ENCODE peak calls at places on chromosomes 5 and 9, in four cellular contexts. K is GM12878, P is K562, W is HepG2. M is an unnamed sample.

GRCh38 chr5:135642934-135643333 is 64.1 kb upstream of the CXCL14 start:
- DNase-seq in P (no peak), K (no peak), W (no peak), M (no peak)

GRCh38 chr9:131449276-131449675 is 53.4 kb upstream of the POMT1 start:
- DNase-seq in W (no peak), P (no peak), K (no peak), M (no peak)

GRCh38 chr5:1050449-1051365 is 42.1 kb downstream of the NKD2 start:
- DNase-seq in K (no peak), W (no peak), P (no peak), M (no peak)

GRCh38 chr5:138722518-138722917 is 30.7 kb upstream of the CTNNA1 start:
- DNase-seq in P (no peak), W (no peak), K (no peak), M (peak)

GRCh38 chr5:58410441-58410840 is 49.4 kb downstream of the PLK2 start:
- DNase-seq in P (no peak), K (no peak), W (no peak), M (no peak)

GRCh38 chr9:32524558-32525461 is 1.2 kb downstream of the RIGI start:
- DNase-seq in K (peak), P (no peak), W (peak), M (no peak)

GRCh38 chr5:39714036-39714698 is 289.4 kb upstream of the DAB2 start:
- DNase-seq in W (peak), P (peak), K (peak), M (peak)

GRCh38 chr5:154038241-154038603 is 488 bp downstream of the FAM114A2 start:
- DNase-seq in P (peak), K (no peak), W (peak), M (no peak)

GRCh38 chr5:93637697-93638096 is 54.7 kb downstream of the NR2F1 start:
- DNase-seq in P (no peak), W (peak), K (no peak), M (no peak)

GRCh38 chr9:127131871-127132270 is 9.4 kb upstream of the ANGPTL2 start:
- DNase-seq in K (no peak), W (no peak), P (no peak), M (no peak)

GRCh38 chr9:78167356-78167755 is 68.5 kb upstream of the CEP78 start:
- DNase-seq in P (no peak), K (no peak), W (no peak), M (no peak)

GRCh38 chr5:10894445-10895054 is 133.5 kb upstream of the DAP start:
- DNase-seq in P (no peak), W (no peak), K (no peak), M (no peak)

GRCh38 chr5:67165524-67166459 is 30.8 kb downstream of the CD180 start:
- DNase-seq in K (no peak), P (peak), W (no peak), M (peak)

GRCh38 chr5:98513378-98513777 is 260.1 kb upstream of the RGMB start:
- DNase-seq in K (no peak), W (no peak), P (no peak), M (peak)

GRCh38 chr5:13814293-13814692 is 130.2 kb downstream of the DNAH5 start:
- DNase-seq in W (no peak), P (no peak), K (no peak), M (no peak)

GRCh38 chr5:29811914-29812679 is 1381.4 kb upstream of the CDH6 start:
- DNase-seq in P (no peak), K (no peak), W (peak), M (no peak)
- TF ChIP-seq CREM in P (no peak), K (no peak), W (no peak), M (no peak)

GRCh38 chr5:69024241-69024651 is 69.6 kb upstream of the SLC30A5 start:
- DNase-seq in P (peak), K (no peak), W (peak), M (peak)
- TF ChIP-seq CREM in P (no peak), K (no peak), W (no peak), M (no peak)

DNA sequence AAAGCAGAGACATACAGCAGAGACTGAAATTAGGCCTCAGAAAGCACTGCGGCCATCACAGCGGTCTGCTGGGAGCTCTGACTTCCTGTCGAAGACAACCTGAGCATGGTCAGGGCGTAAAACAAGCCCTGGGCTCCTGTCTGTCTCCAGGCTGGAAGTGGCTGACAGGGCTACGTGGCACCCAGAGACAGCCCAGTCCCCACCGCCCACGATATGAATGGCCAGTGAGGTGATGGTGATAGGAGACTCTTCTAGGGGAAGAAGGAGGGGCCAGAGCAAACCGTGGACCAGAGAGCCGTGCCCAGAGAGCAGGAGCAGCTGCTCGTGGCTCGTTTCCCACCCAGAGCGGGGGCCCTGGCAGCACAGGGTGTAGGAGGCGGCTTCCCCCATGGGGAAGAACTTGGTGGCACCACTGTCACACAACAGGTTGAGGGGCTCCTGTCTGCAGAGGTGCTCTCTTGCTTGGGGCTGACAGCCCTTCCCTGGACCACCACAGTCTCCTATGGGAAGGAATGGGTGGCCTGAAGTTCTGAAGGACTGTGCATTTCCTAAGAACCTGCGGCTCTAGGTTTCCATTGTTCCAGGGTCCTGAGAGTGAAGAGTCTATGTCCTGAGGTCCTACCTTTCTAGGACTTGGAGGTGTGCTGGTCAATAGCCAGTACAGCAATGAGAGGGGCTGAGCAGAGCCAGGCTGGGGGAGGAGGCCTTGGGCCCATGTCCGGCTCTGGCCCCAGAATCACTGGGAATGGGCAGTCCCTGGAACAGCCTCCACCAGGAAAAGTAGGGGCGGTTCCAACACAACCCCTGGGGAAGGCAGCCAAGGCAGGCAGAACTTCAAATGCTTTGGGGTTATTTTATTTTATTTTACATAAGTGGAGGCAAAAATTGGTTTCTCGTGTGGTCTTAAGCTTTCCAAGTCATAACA is 56.4 kb downstream of the BARX1 start:
- DNase-seq in K (no peak), W (no peak), P (peak), M (peak)
- TF ChIP-seq CREM in K (no peak), W (no peak), P (no peak), M (no peak)

GRCh38 chr9:2465516-2465915 is 156.1 kb upstream of the VLDLR start:
- DNase-seq in W (no peak), P (no peak), K (no peak), M (no peak)

GRCh38 chr9:2466703-2467102 is 154.9 kb upstream of the VLDLR start:
- DNase-seq in K (no peak), P (no peak), W (no peak), M (no peak)

GRCh38 chr9:2469681-2470141 is 151.9 kb upstream of the VLDLR start:
- DNase-seq in K (peak), P (no peak), W (no peak), M (peak)

GRCh38 chr9:2464624-2465023 is 157.0 kb upstream of the VLDLR start:
- DNase-seq in P (no peak), K (no peak), W (no peak), M (no peak)

DNA sequence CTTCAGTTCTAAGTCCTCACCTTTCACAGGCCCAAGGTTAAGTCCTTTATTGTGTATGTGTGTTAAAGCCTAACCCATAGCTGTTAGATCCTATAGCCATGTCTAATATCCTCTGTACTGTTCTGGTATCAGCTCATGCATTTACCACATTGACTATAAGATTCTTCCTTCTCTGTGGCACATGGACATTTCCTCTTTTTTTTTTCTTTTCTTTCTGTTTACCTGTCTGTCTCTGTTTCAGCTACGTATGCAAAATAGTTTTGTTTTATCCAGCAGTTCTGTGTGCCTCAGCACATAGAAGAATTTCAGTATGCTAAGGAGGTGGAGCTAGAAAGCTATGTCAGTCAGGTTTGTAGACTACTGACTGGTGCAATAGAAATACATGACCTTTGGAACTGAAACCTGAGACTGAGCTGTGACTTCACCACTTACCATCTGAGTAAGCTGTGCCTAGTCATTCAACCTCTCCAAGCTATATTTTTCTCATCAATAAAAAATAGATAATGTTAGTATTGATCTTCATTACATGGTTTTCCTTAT is 155.6 kb upstream of the VLDLR start:
- DNase-seq in K (peak), P (no peak), W (peak), M (no peak)
- TF ChIP-seq CREM in K (no peak), P (no peak), W (no peak), M (no peak)

GRCh38 chr5:180918380-180918779 is 19.4 kb downstream of the BTNL8 start:
- DNase-seq in K (no peak), P (no peak), W (no peak), M (no peak)

GRCh38 chr5:180922932-180923331 is 24.0 kb downstream of the BTNL8 start:
- DNase-seq in P (no peak), W (no peak), K (no peak), M (no peak)

GRCh38 chr5:180915924-180916323 is 17.0 kb downstream of the BTNL8 start:
- DNase-seq in K (no peak), P (no peak), W (no peak), M (no peak)

DNA sequence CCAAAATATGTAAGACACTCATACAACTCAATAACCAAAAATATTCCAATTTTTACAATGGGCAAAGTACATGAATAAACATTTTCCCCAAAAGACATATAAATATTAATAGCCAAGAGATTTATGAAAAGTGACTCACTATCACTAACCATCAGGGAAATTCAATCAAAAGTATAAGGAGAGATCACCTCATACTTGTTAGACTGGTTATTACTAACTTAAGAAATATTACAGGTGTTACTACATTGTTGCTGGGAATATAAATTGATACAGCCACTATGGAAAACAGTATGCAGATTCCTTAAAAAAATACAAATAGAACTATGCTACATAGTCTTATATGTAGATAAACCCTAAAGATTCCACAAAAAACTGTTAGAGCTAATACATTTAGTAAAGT is 21.8 kb downstream of the BTNL8 start:
- DNase-seq in K (no peak), W (no peak), P (no peak), M (no peak)
- TF ChIP-seq CREM in K (no peak), W (no peak), P (no peak), M (no peak)

GRCh38 chr9:124510650-124511425 is 3.6 kb upstream of the NR5A1 start:
- DNase-seq in W (peak), P (no peak), K (no peak), M (no peak)
- TF ChIP-seq CREM in W (no peak), P (no peak), K (no peak), M (no peak)

GRCh38 chr9:116238225-116238624 is 84.6 kb downstream of the PAPPA start:
- DNase-seq in P (no peak), K (no peak), W (no peak), M (no peak)
- TF ChIP-seq CREM in P (no peak), K (no peak), W (no peak), M (no peak)

GRCh38 chr5:82473262-82473661 is 195.1 kb upstream of the RPS23 start:
- DNase-seq in P (no peak), K (no peak), W (no peak), M (no peak)
- TF ChIP-seq CREM in P (no peak), K (no peak), W (no peak), M (no peak)

GRCh38 chr5:140408750-140409241 is 7.2 kb downstream of the ANKHD1 start:
- DNase-seq in W (no peak), P (no peak), K (no peak), M (no peak)
- TF ChIP-seq CREM in W (no peak), P (no peak), K (no peak), M (no peak)

GRCh38 chr5:125277494-125278154 is 531.2 kb upstream of the ZNF608 start:
- DNase-seq in K (no peak), P (no peak), W (peak), M (no peak)

GRCh38 chr5:125272364-125272763 is 525.9 kb upstream of the ZNF608 start:
- DNase-seq in W (no peak), K (no peak), P (no peak), M (no peak)

GRCh38 chr5:125274211-125274610 is 527.8 kb upstream of the ZNF608 start:
- DNase-seq in P (no peak), W (no peak), K (no peak), M (no peak)

GRCh38 chr5:125276121-125276520 is 529.7 kb upstream of the ZNF608 start:
- DNase-seq in P (no peak), W (no peak), K (no peak), M (no peak)

GRCh38 chr5:125274938-125275759 is 528.7 kb upstream of the ZNF608 start:
- DNase-seq in P (no peak), W (no peak), K (no peak), M (no peak)
- TF ChIP-seq CREM in P (no peak), W (no peak), K (no peak), M (no peak)

M was measured in WTC11.